ENCODE peak calls at places on chromosome 19, in five cellular contexts. One of them, this sample, is unnamed.

GRCh38 chr19:56191711-56192110 is 5.9 kb downstream of the ZSCAN5B start:
- DNase-seq in activated gamma-delta T cell treated with anti-CD3 and anti-CD28 coated beads, Interleukin-2, amount 50 U/mL, for 16 hours: no peak
- DNase-seq in mesendoderm: no peak
- DNase-seq in stimulated activated CD4-positive, alpha-beta T cell treated with anti-CD3 and anti-CD28 coated beads, Interleukin-2, amount 100 ng/mL, for 48 hours: no peak
- DNase-seq in HFFc6: no peak
- DNase-seq in this sample: no peak

GRCh38 chr19:46470376-46470775 is 987 bp downstream of the PNMA8A start:
- DNase-seq in activated gamma-delta T cell treated with anti-CD3 and anti-CD28 coated beads, Interleukin-2, amount 50 U/mL, for 16 hours: no peak
- DNase-seq in HFFc6: no peak
- DNase-seq in stimulated activated CD4-positive, alpha-beta T cell treated with anti-CD3 and anti-CD28 coated beads, Interleukin-2, amount 100 ng/mL, for 48 hours: no peak
- DNase-seq in mesendoderm: no peak
- DNase-seq in this sample: no peak

GRCh38 chr19:12907166-12907565 is 11.9 kb downstream of the SYCE2 start:
- DNase-seq in mesendoderm: no peak
- DNase-seq in activated gamma-delta T cell treated with anti-CD3 and anti-CD28 coated beads, Interleukin-2, amount 50 U/mL, for 16 hours: no peak
- DNase-seq in HFFc6: no peak
- DNase-seq in stimulated activated CD4-positive, alpha-beta T cell treated with anti-CD3 and anti-CD28 coated beads, Interleukin-2, amount 100 ng/mL, for 48 hours: no peak
- DNase-seq in this sample: no peak

GRCh38 chr19:6014551-6015135 is 36.7 kb upstream of the RANBP3 start:
- DNase-seq in activated gamma-delta T cell treated with anti-CD3 and anti-CD28 coated beads, Interleukin-2, amount 50 U/mL, for 16 hours: no peak
- DNase-seq in HFFc6: no peak
- DNase-seq in stimulated activated CD4-positive, alpha-beta T cell treated with anti-CD3 and anti-CD28 coated beads, Interleukin-2, amount 100 ng/mL, for 48 hours: no peak
- DNase-seq in mesendoderm: no peak
- DNase-seq in this sample: no peak

GRCh38 chr19:57443121-57443696 is 8.1 kb downstream of the ZNF749 start:
- DNase-seq in stimulated activated CD4-positive, alpha-beta T cell treated with anti-CD3 and anti-CD28 coated beads, Interleukin-2, amount 100 ng/mL, for 48 hours: no peak
- DNase-seq in HFFc6: no peak
- DNase-seq in mesendoderm: no peak
- DNase-seq in activated gamma-delta T cell treated with anti-CD3 and anti-CD28 coated beads, Interleukin-2, amount 50 U/mL, for 16 hours: no peak
- DNase-seq in this sample: no peak

GRCh38 chr19:46697142-46697960 is 19.6 kb downstream of the PRKD2 start:
- DNase-seq in HFFc6: no peak
- DNase-seq in activated gamma-delta T cell treated with anti-CD3 and anti-CD28 coated beads, Interleukin-2, amount 50 U/mL, for 16 hours: no peak
- DNase-seq in mesendoderm: peak
- DNase-seq in stimulated activated CD4-positive, alpha-beta T cell treated with anti-CD3 and anti-CD28 coated beads, Interleukin-2, amount 100 ng/mL, for 48 hours: peak
- DNase-seq in this sample: no peak

GRCh38 chr19:32308436-32309077 is 36.9 kb upstream of the ZNF507 start:
- DNase-seq in stimulated activated CD4-positive, alpha-beta T cell treated with anti-CD3 and anti-CD28 coated beads, Interleukin-2, amount 100 ng/mL, for 48 hours: no peak
- DNase-seq in mesendoderm: no peak
- DNase-seq in activated gamma-delta T cell treated with anti-CD3 and anti-CD28 coated beads, Interleukin-2, amount 50 U/mL, for 16 hours: no peak
- DNase-seq in HFFc6: no peak
- DNase-seq in this sample: no peak

GRCh38 chr19:912181-913079 is 589 bp downstream of the R3HDM4 start:
- DNase-seq in HFFc6: no peak
- DNase-seq in activated gamma-delta T cell treated with anti-CD3 and anti-CD28 coated beads, Interleukin-2, amount 50 U/mL, for 16 hours: no peak
- DNase-seq in mesendoderm: no peak
- DNase-seq in stimulated activated CD4-positive, alpha-beta T cell treated with anti-CD3 and anti-CD28 coated beads, Interleukin-2, amount 100 ng/mL, for 48 hours: no peak
- DNase-seq in this sample: peak

GRCh38 chr19:8352134-8352827 is 9.2 kb upstream of the KANK3 start:
- DNase-seq in HFFc6: no peak
- DNase-seq in activated gamma-delta T cell treated with anti-CD3 and anti-CD28 coated beads, Interleukin-2, amount 50 U/mL, for 16 hours: no peak
- DNase-seq in stimulated activated CD4-positive, alpha-beta T cell treated with anti-CD3 and anti-CD28 coated beads, Interleukin-2, amount 100 ng/mL, for 48 hours: no peak
- DNase-seq in mesendoderm: peak
- DNase-seq in this sample: no peak

GRCh38 chr19:17104679-17105078 is 29.1 kb downstream of the MYO9B start:
- DNase-seq in HFFc6: no peak
- DNase-seq in activated gamma-delta T cell treated with anti-CD3 and anti-CD28 coated beads, Interleukin-2, amount 50 U/mL, for 16 hours: no peak
- DNase-seq in mesendoderm: no peak
- DNase-seq in stimulated activated CD4-positive, alpha-beta T cell treated with anti-CD3 and anti-CD28 coated beads, Interleukin-2, amount 100 ng/mL, for 48 hours: no peak
- DNase-seq in this sample: no peak

GRCh38 chr19:50332264-50333038 is 3.3 kb upstream of the KCNC3 start:
- DNase-seq in HFFc6: no peak
- DNase-seq in stimulated activated CD4-positive, alpha-beta T cell treated with anti-CD3 and anti-CD28 coated beads, Interleukin-2, amount 100 ng/mL, for 48 hours: no peak
- DNase-seq in mesendoderm: peak
- DNase-seq in activated gamma-delta T cell treated with anti-CD3 and anti-CD28 coated beads, Interleukin-2, amount 50 U/mL, for 16 hours: no peak
- DNase-seq in this sample: no peak

GRCh38 chr19:5958074-5958850 is 19.7 kb downstream of the RANBP3 start:
- DNase-seq in stimulated activated CD4-positive, alpha-beta T cell treated with anti-CD3 and anti-CD28 coated beads, Interleukin-2, amount 100 ng/mL, for 48 hours: no peak
- DNase-seq in activated gamma-delta T cell treated with anti-CD3 and anti-CD28 coated beads, Interleukin-2, amount 50 U/mL, for 16 hours: no peak
- DNase-seq in HFFc6: no peak
- DNase-seq in mesendoderm: peak
- DNase-seq in this sample: no peak

GRCh38 chr19:50906217-50906616 is 5.0 kb downstream of the KLK4 start:
- DNase-seq in mesendoderm: peak
- DNase-seq in stimulated activated CD4-positive, alpha-beta T cell treated with anti-CD3 and anti-CD28 coated beads, Interleukin-2, amount 100 ng/mL, for 48 hours: peak
- DNase-seq in HFFc6: no peak
- DNase-seq in activated gamma-delta T cell treated with anti-CD3 and anti-CD28 coated beads, Interleukin-2, amount 50 U/mL, for 16 hours: peak
- DNase-seq in this sample: peak

GRCh38 chr19:8466018-8466417 is 21.2 kb downstream of the HNRNPM start:
- DNase-seq in stimulated activated CD4-positive, alpha-beta T cell treated with anti-CD3 and anti-CD28 coated beads, Interleukin-2, amount 100 ng/mL, for 48 hours: no peak
- DNase-seq in mesendoderm: no peak
- DNase-seq in HFFc6: no peak
- DNase-seq in activated gamma-delta T cell treated with anti-CD3 and anti-CD28 coated beads, Interleukin-2, amount 50 U/mL, for 16 hours: no peak
- DNase-seq in this sample: no peak

GRCh38 chr19:49106648-49107135 is 7.5 kb upstream of the LIN7B start:
- DNase-seq in stimulated activated CD4-positive, alpha-beta T cell treated with anti-CD3 and anti-CD28 coated beads, Interleukin-2, amount 100 ng/mL, for 48 hours: peak
- DNase-seq in HFFc6: peak
- DNase-seq in mesendoderm: peak
- DNase-seq in activated gamma-delta T cell treated with anti-CD3 and anti-CD28 coated beads, Interleukin-2, amount 50 U/mL, for 16 hours: peak
- DNase-seq in this sample: peak

GRCh38 chr19:47438793-47439220 is 19.5 kb upstream of the MEIS3 start:
- DNase-seq in mesendoderm: no peak
- DNase-seq in HFFc6: no peak
- DNase-seq in activated gamma-delta T cell treated with anti-CD3 and anti-CD28 coated beads, Interleukin-2, amount 50 U/mL, for 16 hours: no peak
- DNase-seq in stimulated activated CD4-positive, alpha-beta T cell treated with anti-CD3 and anti-CD28 coated beads, Interleukin-2, amount 100 ng/mL, for 48 hours: no peak
- DNase-seq in this sample: no peak

GRCh38 chr19:16591803-16592556 is 19.8 kb upstream of the SLC35E1 start:
- DNase-seq in activated gamma-delta T cell treated with anti-CD3 and anti-CD28 coated beads, Interleukin-2, amount 50 U/mL, for 16 hours: no peak
- DNase-seq in HFFc6: no peak
- DNase-seq in mesendoderm: no peak
- DNase-seq in stimulated activated CD4-positive, alpha-beta T cell treated with anti-CD3 and anti-CD28 coated beads, Interleukin-2, amount 100 ng/mL, for 48 hours: no peak
- DNase-seq in this sample: no peak

This sample was measured in activated naive CD4-positive, alpha-beta T cell treated with anti-CD3 and anti-CD28 coated beads, Interleukin-2, amount 50 U/mL, for 16 hours.